ENCODE peak calls at places on chromosomes 7 and 10, in six cellular contexts. K, Y, F, C, M and R are unnamed samples.
A peak's percentile ranks its signal among the peaks of the same experiment; 100 is the strongest.

GRCh38 chr7:34747842-34748241 is 89.8 kb downstream of the NPSR1 start:
- DNase-seq in K (no peak), Y (no peak), F (no peak), C (no peak), M (peak; percentile 48), R (no peak)

GRCh38 chr7:136869006-136869961 is 832 bp downstream of the CHRM2 start:
- DNase-seq in K (no peak), Y (no peak), F (peak; percentile 79), C (no peak), M (no peak), R (no peak)

GRCh38 chr7:45919231-45919825 is 1.7 kb downstream of the IGFBP3 start:
- DNase-seq in K (no peak), Y (no peak), F (no peak), C (no peak), M (no peak), R (no peak)

GRCh38 chr10:127293640-127294039 is 97.2 kb upstream of the INSYN2A start:
- DNase-seq in K (no peak), Y (no peak), F (no peak), C (no peak), M (peak; percentile 21), R (no peak)

GRCh38 chr10:71860243-71861029 is 9.4 kb upstream of the PSAP start:
- DNase-seq in K (peak; percentile 98), Y (peak; percentile 51), F (peak; percentile 92), C (peak; percentile 94), M (peak; percentile 84), R (no peak)

GRCh38 chr7:127080576-127080975 is 172.2 kb downstream of the GRM8 start:
- DNase-seq in K (no peak), Y (no peak), F (peak; percentile 58), C (no peak), M (no peak), R (no peak)

GRCh38 chr10:3290550-3290949 is 118.0 kb upstream of the PITRM1 start:
- DNase-seq in K (no peak), Y (no peak), F (no peak), C (no peak), M (no peak), R (no peak)

GRCh38 chr10:117626228-117626627 is 83.7 kb downstream of the EMX2 start:
- DNase-seq in K (no peak), Y (no peak), F (no peak), C (no peak), M (no peak), R (no peak)

GRCh38 chr7:132065973-132066611 is 509.7 kb upstream of the PODXL start:
- DNase-seq in K (no peak), Y (no peak), F (no peak), C (no peak), M (no peak), R (no peak)

GRCh38 chr7:99363286-99363685 is 11.2 kb upstream of the ARPC1B start:
- DNase-seq in K (no peak), Y (no peak), F (no peak), C (no peak), M (no peak), R (no peak)

GRCh38 chr7:73738220-73738611 is 386 bp downstream of the ABHD11 start:
- DNase-seq in K (no peak), Y (no peak), F (peak; percentile 90), C (peak; percentile 60), M (peak; percentile 59), R (no peak)

GRCh38 chr7:123169065-123169464 is 30.7 kb downstream of the SLC13A1 start:
- DNase-seq in K (no peak), Y (no peak), F (no peak), C (no peak), M (no peak), R (no peak)

GRCh38 chr7:14321947-14322346 is 332.5 kb upstream of the ETV1 start:
- DNase-seq in K (no peak), Y (no peak), F (no peak), C (no peak), M (peak; percentile 34), R (no peak)

GRCh38 chr7:20198295-20198694 is 18.9 kb downstream of the MACC1 start:
- DNase-seq in K (no peak), Y (no peak), F (no peak), C (no peak), M (no peak), R (no peak)

GRCh38 chr7:25671087-25671486 is 442.8 kb upstream of the NPVF start:
- DNase-seq in K (no peak), Y (no peak), F (no peak), C (no peak), M (no peak), R (no peak)

GRCh38 chr7:137820677-137821420 is 25.9 kb downstream of the DGKI start:
- DNase-seq in K (peak; percentile 71), Y (no peak), F (peak; percentile 96), C (peak; percentile 49), M (no peak), R (peak; percentile 13)

GRCh38 chr7:158491094-158491493 is 96.5 kb downstream of the PTPRN2 start:
- DNase-seq in K (no peak), Y (no peak), F (no peak), C (no peak), M (no peak), R (no peak)

GRCh38 chr10:7300327-7300726 is 110.5 kb downstream of the SFMBT2 start:
- DNase-seq in K (no peak), Y (no peak), F (peak; percentile 82), C (no peak), M (no peak), R (no peak)

GRCh38 chr7:42151309-42151708 is 85.7 kb downstream of the GLI3 start:
- DNase-seq in K (no peak), Y (no peak), F (no peak), C (no peak), M (no peak), R (no peak)

GRCh38 chr7:117273325-117274292 is 49.2 kb downstream of the WNT2 start:
- DNase-seq in K (no peak), Y (no peak), F (no peak), C (no peak), M (no peak), R (no peak)

GRCh38 chr10:51860257-51860656 is 160.9 kb upstream of the CSTF2T start:
- DNase-seq in K (peak; percentile 81), Y (no peak), F (no peak), C (no peak), M (no peak), R (no peak)

GRCh38 chr7:23062452-23062851 is 43.1 kb upstream of the KLHL7 start:
- DNase-seq in K (no peak), Y (no peak), F (no peak), C (no peak), M (no peak), R (no peak)

GRCh38 chr10:43679509-43679908 is 30.8 kb upstream of the ZNF32 start:
- DNase-seq in K (peak; percentile 51), Y (no peak), F (no peak), C (peak; percentile 81), M (peak; percentile 88), R (no peak)

GRCh38 chr7:2724453-2725177 is 36.6 kb downstream of the AMZ1 start:
- DNase-seq in K (no peak), Y (no peak), F (peak; percentile 35), C (peak; percentile 25), M (peak; percentile 14), R (no peak)

GRCh38 chr7:155208681-155209477 is 88.8 kb upstream of the INSIG1 start:
- DNase-seq in K (no peak), Y (no peak), F (no peak), C (no peak), M (no peak), R (no peak)

DNA sequence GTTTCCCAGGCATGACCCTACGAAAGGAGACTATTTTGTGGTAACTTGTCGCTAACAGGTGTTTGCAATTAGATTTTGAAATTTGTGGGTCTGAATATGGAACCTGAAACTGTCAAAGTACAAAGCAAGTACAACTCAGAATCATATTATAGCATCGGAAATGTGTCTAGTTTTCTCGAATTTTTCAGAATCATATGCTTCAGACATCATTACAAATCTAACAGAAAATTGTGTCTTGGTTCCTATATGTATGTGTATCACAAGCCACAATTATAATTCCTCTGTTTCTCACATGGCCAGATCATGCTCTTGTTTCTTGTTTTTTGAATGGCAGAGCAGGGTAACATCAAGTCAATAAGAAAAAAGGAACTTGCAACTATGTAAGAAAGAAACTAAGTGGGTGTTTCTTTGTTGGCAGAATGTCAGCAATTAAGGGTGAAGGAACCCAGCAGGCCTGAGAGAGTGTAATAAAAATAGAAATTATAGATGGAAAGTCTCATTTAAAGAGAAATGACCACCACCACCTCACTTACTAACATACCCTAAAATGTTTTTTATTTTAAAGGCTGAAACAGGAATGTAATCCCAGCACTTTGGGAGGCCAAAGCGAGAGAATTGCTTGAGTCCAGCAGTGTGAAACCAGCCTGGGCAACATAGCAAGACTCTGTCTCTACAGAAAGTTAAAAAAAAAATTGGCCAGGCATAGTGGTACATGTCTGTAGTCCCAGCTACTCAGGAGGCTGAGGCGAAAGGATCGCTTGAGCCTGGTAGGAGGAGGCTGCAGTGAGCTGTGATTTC is 51.3 kb downstream of the PRTFDC1 start:
- DNase-seq in K (no peak), Y (no peak), F (no peak), C (no peak), M (no peak), R (no peak)
- H3K27ac ChIP-seq in K (no peak overlapping the region), Y (peak overlapping the region; percentile 39), F (no peak overlapping the region), C (peak overlapping the region; percentile 61), M (peak overlapping the region; percentile 79), R (no peak overlapping the region)

GRCh38 chr10:69482125-69482524 is 30.9 kb downstream of the TSPAN15 start:
- DNase-seq in K (no peak), Y (no peak), F (no peak), C (no peak), M (no peak), R (no peak)
- H3K4me1 ChIP-seq in K (peaks cover 61% of the 10 kb centered on the region), Y (peaks cover 75% of the 10 kb centered on the region), F (no peaks in the 10 kb centered on the region), C (peaks cover 26% of the 10 kb centered on the region), M (peaks cover 47% of the 10 kb centered on the region), R (peaks cover 2% of the 10 kb centered on the region)

GRCh38 chr7:26724795-26725194 is 139.6 kb downstream of the SKAP2 start:
- DNase-seq in K (no peak), Y (no peak), F (no peak), C (no peak), M (no peak), R (no peak)
- H3K9me3 ChIP-seq in K (no peaks in the 10 kb centered on the region), Y (no peaks in the 10 kb centered on the region), F (no peaks in the 10 kb centered on the region), C (no peaks in the 10 kb centered on the region), M (no peaks in the 10 kb centered on the region), R (no peaks in the 10 kb centered on the region)

DNA sequence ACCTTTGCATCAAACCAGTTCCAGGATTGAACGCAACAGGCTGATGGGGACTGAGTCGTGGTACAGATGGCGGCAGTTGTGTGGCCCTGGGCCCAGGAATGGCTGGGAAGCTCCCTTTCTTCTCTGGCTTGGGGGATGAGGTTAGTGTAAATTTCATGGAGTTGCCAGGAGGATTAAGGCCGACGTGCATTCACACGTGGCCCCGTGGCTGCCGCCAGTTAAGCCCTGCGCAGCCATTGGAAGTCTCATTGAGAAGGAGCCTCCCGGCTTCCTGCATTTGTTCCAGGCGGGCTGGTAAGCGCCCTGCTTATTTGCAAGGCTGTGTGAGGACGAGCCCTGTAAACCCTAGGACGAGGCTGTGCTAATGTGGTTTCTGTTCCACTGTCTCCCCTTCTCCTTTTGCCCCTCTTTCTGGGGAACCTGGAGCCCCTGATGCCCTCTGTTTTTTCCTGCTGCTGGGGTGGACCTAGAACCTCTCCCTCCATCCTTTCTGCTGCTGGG is 174.7 kb upstream of the TNRC18 start:
- DNase-seq in K (no peak), Y (no peak), F (no peak), C (no peak), M (no peak), R (no peak)
- H3K27ac ChIP-seq in K (no peak overlapping the region), Y (peak overlapping the region; percentile 62), F (peak overlapping the region; percentile 32), C (peak overlapping the region; percentile 48), M (peak overlapping the region; percentile 32), R (no peak overlapping the region)